ENCODE peak calls at places on chromosomes 6 and 20, in six cellular contexts. D is brain microvascular endothelial cell, M is sigmoid colon, C is adrenal gland, I is cardiac fibroblast, R is RWPE2. K is an unnamed sample.

GRCh38 chr6:147287869-147288271 is 83.7 kb downstream of the STXBP5 start:
- DNase-seq in C (peak), I (peak), M (no peak), R (no peak), D (peak), K (no peak)

GRCh38 chr6:167706313-167707109 is 120.2 kb upstream of the AFDN start:
- DNase-seq in M (no peak), D (no peak), R (no peak), C (no peak), I (no peak), K (no peak)

GRCh38 chr6:56902551-56903464 is 52.1 kb upstream of the BEND6 start:
- DNase-seq in D (peak), C (no peak), M (no peak), I (peak), R (no peak), K (no peak)

GRCh38 chr6:10407674-10408054 is 7.2 kb downstream of the TFAP2A start:
- DNase-seq in R (no peak), D (no peak), M (no peak), I (no peak), C (no peak), K (no peak)

GRCh38 chr20:63893999-63894357 is 948 bp upstream of the DNAJC5 start:
- DNase-seq in M (no peak), R (no peak), I (no peak), D (no peak), C (no peak), K (no peak)

GRCh38 chr20:23915844-23916243 is 36.3 kb upstream of the CST5 start:
- DNase-seq in D (no peak), C (no peak), I (no peak), R (no peak), M (no peak), K (no peak)

GRCh38 chr6:11324453-11325023 is 92.1 kb upstream of the NEDD9 start:
- DNase-seq in C (no peak), D (peak), R (no peak), I (no peak), M (no peak), K (no peak)

GRCh38 chr6:164838068-164838615 is 471.3 kb downstream of the C6orf118 start:
- DNase-seq in M (no peak), D (no peak), I (no peak), R (no peak), C (no peak), K (no peak)

GRCh38 chr6:151176941-151177760 is 62.6 kb upstream of the AKAP12 start:
- DNase-seq in M (no peak), C (no peak), R (no peak), I (peak), D (no peak), K (no peak)

GRCh38 chr6:158067436-158068015 is 85.9 kb downstream of the SYNJ2 start:
- DNase-seq in C (no peak), I (no peak), D (no peak), R (no peak), M (peak), K (no peak)

GRCh38 chr20:61912665-61913422 is 152.8 kb downstream of the TAF4 start:
- DNase-seq in R (no peak), M (no peak), C (no peak), I (no peak), D (no peak), K (no peak)

GRCh38 chr6:26097268-26097875 is 10.1 kb downstream of the HFE start:
- DNase-seq in D (peak), R (no peak), C (peak), M (no peak), I (peak), K (no peak)

GRCh38 chr6:158381214-158381613 is 68.9 kb downstream of the TULP4 start:
- DNase-seq in C (no peak), R (no peak), I (no peak), M (no peak), D (no peak), K (peak)

GRCh38 chr6:21438237-21438985 is 155.1 kb upstream of the SOX4 start:
- DNase-seq in I (no peak), M (no peak), C (no peak), D (no peak), R (no peak), K (no peak)

GRCh38 chr6:137443901-137444300 is 50.3 kb downstream of the OLIG3 start:
- DNase-seq in D (no peak), I (no peak), R (no peak), M (no peak), C (no peak), K (no peak)

GRCh38 chr20:49694450-49695071 is 19.1 kb downstream of the B4GALT5 start:
- DNase-seq in M (no peak), D (no peak), C (no peak), R (no peak), I (no peak), K (no peak)

GRCh38 chr6:165760803-165761185 is 97.8 kb upstream of the PDE10A start:
- DNase-seq in C (no peak), I (no peak), D (no peak), M (no peak), R (no peak), K (no peak)

GRCh38 chr20:20594171-20594530 is 118.3 kb downstream of the RALGAPA2 start:
- DNase-seq in D (no peak), C (no peak), R (no peak), I (peak), M (no peak), K (no peak)

GRCh38 chr20:20593447-20594170 is 118.8 kb downstream of the RALGAPA2 start:
- DNase-seq in I (peak), D (peak), C (peak), M (no peak), R (no peak), K (no peak)
- TF ChIP-seq CTCF in I (peak), D (peak), C (peak), M (no peak), R (peak), K (peak)

GRCh38 chr20:57718490-57719009 is 8.7 kb upstream of the PMEPA1 start:
- DNase-seq in C (peak), R (peak), I (peak), D (peak), M (peak), K (peak)
- H3K4me3 ChIP-seq in C (peak), R (peak), I (peak), D (peak), M (no peak), K (peak)

DNA sequence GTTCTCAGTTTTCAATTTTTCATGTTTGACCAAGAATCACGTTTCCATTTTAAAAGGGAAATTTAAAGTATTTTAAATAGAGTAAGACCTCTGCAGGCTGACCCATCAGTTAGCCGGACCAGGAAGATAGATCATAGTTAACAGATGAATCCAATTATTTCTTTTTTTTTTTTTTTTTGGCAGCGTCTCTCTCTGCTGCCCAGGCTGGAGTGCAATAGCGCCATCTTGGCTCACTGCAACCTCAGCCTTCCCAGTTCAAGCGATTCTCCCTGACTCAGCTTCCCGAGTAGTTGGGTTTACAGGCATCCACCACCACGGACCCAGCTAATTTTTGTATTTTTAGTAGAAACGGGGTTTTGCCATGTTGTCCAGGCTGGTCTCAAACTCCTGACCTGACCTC is 256.7 kb upstream of the CNR1 start:
- DNase-seq in I (no peak), C (no peak), M (no peak), R (no peak), D (no peak), K (no peak)
- TF ChIP-seq CTCF in I (no peak), C (no peak), M (no peak), R (peak), D (peak), K (peak)

GRCh38 chr20:11920083-11920482 is 2.4 kb downstream of the BTBD3 start:
- DNase-seq in M (no peak), R (no peak), C (no peak), D (no peak), I (no peak), K (no peak)
- H3K4me3 ChIP-seq in M (no peak), R (no peak), C (peak), D (no peak), I (peak), K (no peak)

GRCh38 chr6:144285798-144286502 is 815 bp downstream of the UTRN start:
- DNase-seq in D (peak), C (peak), M (peak), R (peak), I (peak), K (no peak)
- TF ChIP-seq CTCF in D (no peak), C (no peak), M (no peak), R (no peak), I (no peak), K (no peak)

DNA sequence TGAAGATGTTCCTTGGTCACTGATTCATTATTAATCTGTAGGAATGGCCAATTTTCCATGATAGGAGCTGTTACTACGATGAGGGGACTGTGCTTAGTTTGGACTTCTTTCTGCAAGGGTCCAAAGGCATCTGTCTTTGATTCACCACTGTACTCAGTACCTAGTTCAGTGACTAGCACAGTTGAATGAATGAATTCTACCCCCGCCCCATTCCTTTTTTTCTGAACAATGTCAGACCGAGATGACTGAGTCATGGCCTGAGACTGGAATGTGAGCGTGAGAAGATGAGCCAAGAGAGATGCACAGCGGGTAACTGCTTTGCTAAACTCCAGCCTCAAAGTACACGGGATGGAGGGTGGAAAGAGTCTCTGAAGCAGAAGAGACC is 419 bp upstream of the SNHG17 start:
- DNase-seq in I (peak), R (no peak), D (peak), C (no peak), M (no peak), K (no peak)
- H3K4me3 ChIP-seq in I (no peak), R (peak), D (no peak), C (no peak), M (no peak), K (no peak)

GRCh38 chr6:132788658-132789397 is 9.6 kb downstream of the SLC18B1 start:
- DNase-seq in I (no peak), C (no peak), M (no peak), R (no peak), D (no peak), K (no peak)
- TF ChIP-seq CTCF in I (no peak), C (no peak), M (no peak), R (no peak), D (no peak), K (no peak)

GRCh38 chr20:3092611-3093379 is 8.3 kb upstream of the AVP start:
- DNase-seq in I (no peak), D (no peak), M (no peak), R (no peak), C (no peak), K (no peak)
- H3K4me3 ChIP-seq in I (no peak), D (peak), M (no peak), R (no peak), C (peak), K (peak)

GRCh38 chr6:43912598-43913387 is 142.8 kb downstream of the VEGFA start:
- DNase-seq in I (no peak), C (no peak), M (no peak), D (no peak), R (no peak), K (no peak)

GRCh38 chr6:43910638-43911353 is 140.8 kb downstream of the VEGFA start:
- DNase-seq in M (no peak), C (no peak), R (no peak), I (peak), D (peak), K (no peak)

GRCh38 chr6:43910149-43910637 is 140.2 kb downstream of the VEGFA start:
- DNase-seq in D (no peak), M (no peak), C (no peak), I (no peak), R (no peak), K (no peak)

GRCh38 chr6:43911354-43911624 is 141.3 kb downstream of the VEGFA start:
- DNase-seq in M (no peak), R (no peak), C (no peak), I (no peak), D (no peak), K (no peak)

GRCh38 chr6:43911625-43912577 is 141.9 kb downstream of the VEGFA start:
- DNase-seq in R (no peak), M (no peak), I (no peak), D (no peak), C (no peak), K (no peak)
- TF ChIP-seq CTCF in R (no peak), M (no peak), I (no peak), D (no peak), C (no peak), K (no peak)

DNA sequence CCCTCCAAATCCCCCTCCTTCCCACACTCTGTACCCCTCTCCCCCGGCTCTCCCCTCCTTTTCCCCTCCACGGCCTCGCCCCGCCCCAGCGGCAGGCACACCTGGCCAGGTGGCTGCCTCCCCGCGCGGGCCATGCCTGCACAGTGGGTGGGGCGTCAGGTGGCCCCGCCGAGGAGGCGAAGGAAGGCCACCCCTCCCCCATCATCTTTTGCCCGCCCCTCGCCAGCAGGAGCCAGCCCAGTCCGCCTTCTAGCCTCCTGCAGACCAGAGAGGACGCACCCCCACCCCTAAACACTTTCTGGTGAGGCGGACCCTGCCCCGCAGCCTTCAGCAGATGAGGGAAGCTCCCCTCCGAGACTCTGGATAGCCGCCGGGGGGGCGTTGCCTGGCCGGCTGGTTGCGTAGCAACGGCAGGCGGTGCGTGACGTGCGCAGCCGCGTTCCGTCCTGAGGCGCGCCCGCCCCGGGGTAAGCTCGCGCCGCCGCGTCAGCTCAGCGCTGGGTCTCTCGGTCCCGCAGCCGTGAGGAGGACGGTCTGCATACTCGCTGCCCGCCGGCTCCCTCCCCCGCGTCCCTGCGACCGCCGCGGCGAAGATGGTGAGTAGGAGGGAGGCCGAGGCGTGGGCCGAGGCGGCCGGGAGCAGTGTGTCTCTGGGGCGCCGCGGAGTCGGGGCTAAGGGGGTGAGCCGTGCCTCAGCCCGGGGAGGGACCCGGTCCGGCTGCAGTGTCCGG is at the start of gene DSTN:
- DNase-seq in R (peak), C (peak), M (peak), I (peak), D (peak), K (peak)
- H3K4me3 ChIP-seq in R (peak), C (peak), M (peak), I (peak), D (peak), K (peak)